ENCODE peak calls at places on chromosomes 12 and 14, in five cellular contexts. H, M, Q, N and E are unnamed samples.

GRCh38 chr14:38505221-38506095 is 249.6 kb upstream of the CLEC14A start:
- DNase-seq in H (no peak), M (no peak), N (no peak), Q (no peak), E (peak; percentile 26)

GRCh38 chr14:106733771-106734170 is 1207.4 kb downstream of the TMEM121 start:
- DNase-seq in M (no peak), Q (no peak), N (no peak), H (no peak), E (no peak)

GRCh38 chr12:130828895-130829294 is 10.2 kb downstream of the STX2 start:
- DNase-seq in H (no peak), N (no peak), M (no peak), Q (no peak), E (no peak)

GRCh38 chr14:22200977-22201605 is 387.9 kb downstream of the DAD1 start:
- DNase-seq in H (peak; percentile 70), N (peak; percentile 20), M (no peak), Q (peak; percentile 50), E (peak; percentile 53)

GRCh38 chr14:69086537-69086936 is 66.4 kb downstream of the DCAF5 start:
- DNase-seq in M (no peak), H (no peak), N (no peak), Q (no peak), E (no peak)

GRCh38 chr12:123571343-123571813 is 13.0 kb upstream of the TMED2 start:
- DNase-seq in Q (peak; percentile 76), N (no peak), H (peak; percentile 15), M (no peak), E (peak; percentile 75)

GRCh38 chr12:96773031-96773430 is 134.0 kb upstream of the NEDD1 start:
- DNase-seq in Q (no peak), N (no peak), H (no peak), M (no peak), E (no peak)

GRCh38 chr12:11641522-11641921 is 8.0 kb upstream of the ETV6 start:
- DNase-seq in H (no peak), N (no peak), Q (no peak), M (no peak), E (no peak)

GRCh38 chr14:105602799-105603763 is 76.7 kb downstream of the TMEM121 start:
- DNase-seq in M (no peak), N (no peak), H (no peak), Q (no peak), E (no peak)

GRCh38 chr14:101273091-101273490 is 288.2 kb upstream of the DIO3 start:
- DNase-seq in Q (no peak), M (no peak), H (no peak), N (no peak), E (no peak)

GRCh38 chr14:74302160-74302628 is 540 bp downstream of the ABCD4 start:
- DNase-seq in H (peak; percentile 41), Q (peak; percentile 56), N (no peak), M (peak; percentile 28), E (peak; percentile 54)

GRCh38 chr14:63551338-63551737 is 8.2 kb upstream of the PPP2R5E start:
- DNase-seq in M (no peak), N (no peak), Q (peak; percentile 56), H (no peak), E (peak; percentile 73)

GRCh38 chr12:50569321-50569720 is 64.5 kb downstream of the DIP2B start:
- DNase-seq in Q (no peak), H (peak; percentile 27), M (no peak), N (no peak), E (no peak)

GRCh38 chr12:43711348-43711747 is 47.2 kb downstream of the PUS7L start:
- DNase-seq in N (no peak), M (no peak), Q (no peak), H (no peak), E (no peak)

GRCh38 chr14:36817071-36817930 is 155.6 kb downstream of the PAX9 start:
- DNase-seq in M (no peak), Q (no peak), N (no peak), H (no peak), E (no peak)

GRCh38 chr14:54220697-54221431 is 175.9 kb upstream of the CDKN3 start:
- DNase-seq in Q (no peak), N (no peak), H (no peak), M (no peak), E (no peak)

GRCh38 chr12:122081697-122082221 is 3.2 kb downstream of the MLXIP start:
- DNase-seq in N (no peak), H (peak; percentile 56), M (peak; percentile 30), Q (peak; percentile 67), E (peak; percentile 50)

GRCh38 chr14:103740991-103741689 is 25.5 kb downstream of the ZFYVE21 start:
- DNase-seq in H (no peak), M (no peak), N (no peak), Q (no peak), E (peak; percentile 38)

GRCh38 chr14:102015045-102015685 is 50.8 kb downstream of the DYNC1H1 start:
- DNase-seq in M (no peak), Q (no peak), H (no peak), N (no peak), E (no peak)

GRCh38 chr12:13104403-13104802 is 936 bp upstream of the GSG1 start:
- DNase-seq in Q (no peak), M (no peak), H (no peak), N (no peak), E (no peak)

GRCh38 chr14:94823556-94824341 is 53.8 kb upstream of the GSC start:
- DNase-seq in H (peak; percentile 89), Q (peak; percentile 36), N (no peak), M (no peak), E (peak; percentile 31)

GRCh38 chr14:38405851-38406630 is 150.1 kb upstream of the CLEC14A start:
- DNase-seq in Q (no peak), H (no peak), M (no peak), N (no peak), E (peak; percentile 86)

GRCh38 chr14:74400328-74400727 is 25.7 kb downstream of the SYNDIG1L start:
- DNase-seq in M (no peak), H (no peak), Q (peak; percentile 8), N (no peak), E (peak; percentile 25)

GRCh38 chr12:124539084-124540041 is 28.0 kb downstream of the NCOR2 start:
- DNase-seq in H (no peak), N (no peak), M (no peak), Q (no peak), E (no peak)